ENCODE peak calls at places on chromosomes 7 and 10, in seven cellular contexts. T is vagina, O is SK-N-SH, G is stomach, F is breast epithelium, M is HCT116, N is suprapubic skin. Q is an unnamed sample.

GRCh38 chr10:110918633-110919348 is at the start of gene BBIP1:
- DNase-seq in T (no peak), N (no peak), M (peak; percentile 100), O (peak; percentile 89), F (peak; percentile 94), G (no peak), Q (peak; percentile 99)

GRCh38 chr10:4276151-4276550 is 491.1 kb upstream of the KLF6 start:
- DNase-seq in G (no peak), F (no peak), T (no peak), O (no peak), M (no peak), N (no peak), Q (no peak)

GRCh38 chr7:92925876-92926696 is 89.7 kb upstream of the CDK6 start:
- DNase-seq in O (no peak), T (no peak), M (no peak), N (no peak), F (no peak), G (no peak), Q (no peak)

GRCh38 chr7:38312776-38313175 is 39.3 kb upstream of the TARP start:
- DNase-seq in N (no peak), F (no peak), O (no peak), T (no peak), M (no peak), G (no peak), Q (no peak)

GRCh38 chr7:30771859-30772429 is 727 bp downstream of the MINDY4 start:
- DNase-seq in N (peak; percentile 78), T (no peak), F (no peak), O (peak; percentile 65), M (no peak), G (no peak), Q (no peak)

GRCh38 chr7:2757361-2757903 is 69.4 kb downstream of the AMZ1 start:
- DNase-seq in O (peak; percentile 61), M (peak; percentile 12), G (no peak), N (no peak), T (no peak), F (peak; percentile 73), Q (no peak)

GRCh38 chr7:91780526-91780925 is 100.0 kb downstream of the MTERF1 start:
- DNase-seq in N (no peak), T (no peak), M (no peak), G (no peak), F (no peak), O (no peak), Q (no peak)

GRCh38 chr10:75772153-75772887 is 340.9 kb downstream of the LRMDA start:
- DNase-seq in F (no peak), G (no peak), T (no peak), N (no peak), M (no peak), O (no peak), Q (no peak)

GRCh38 chr7:82319674-82320118 is 123.9 kb downstream of the CACNA2D1 start:
- DNase-seq in T (no peak), N (no peak), M (no peak), O (peak; percentile 83), G (peak; percentile 70), F (no peak), Q (no peak)

GRCh38 chr10:129466703-129467345 is at the start of gene MGMT:
- DNase-seq in T (no peak), G (peak; percentile 98), O (peak; percentile 99), M (peak; percentile 15), F (peak; percentile 96), N (peak; percentile 96), Q (peak; percentile 99)

GRCh38 chr10:111598433-111599059 is 521.7 kb downstream of the ADRA2A start:
- DNase-seq in N (no peak), F (peak; percentile 56), M (peak; percentile 60), T (no peak), G (peak; percentile 32), O (peak; percentile 58), Q (no peak)

GRCh38 chr10:5587151-5588079 is 62.7 kb downstream of the CALML3 start:
- DNase-seq in G (no peak), O (no peak), N (no peak), M (no peak), T (no peak), F (no peak), Q (peak; percentile 66)

GRCh38 chr7:33646992-33647391 is 258.3 kb upstream of the BMPER start:
- DNase-seq in T (no peak), G (no peak), F (no peak), M (no peak), N (no peak), O (no peak), Q (no peak)

GRCh38 chr7:44914992-44915607 is 29.8 kb upstream of the PURB start:
- DNase-seq in N (no peak), T (no peak), G (no peak), F (no peak), O (no peak), M (no peak), Q (no peak)

GRCh38 chr10:33239257-33239656 is 95.2 kb downstream of the NRP1 start:
- DNase-seq in N (no peak), G (no peak), F (no peak), O (no peak), M (no peak), T (no peak), Q (no peak)

GRCh38 chr10:33240265-33240664 is 94.2 kb downstream of the NRP1 start:
- DNase-seq in O (no peak), M (no peak), G (no peak), N (no peak), T (no peak), F (no peak), Q (no peak)

GRCh38 chr10:33240931-33241330 is 93.5 kb downstream of the NRP1 start:
- DNase-seq in G (no peak), T (no peak), M (no peak), O (no peak), F (no peak), N (no peak), Q (no peak)

GRCh38 chr10:33238643-33239042 is 95.8 kb downstream of the NRP1 start:
- DNase-seq in T (no peak), N (no peak), G (no peak), F (no peak), M (no peak), O (no peak), Q (no peak)

DNA sequence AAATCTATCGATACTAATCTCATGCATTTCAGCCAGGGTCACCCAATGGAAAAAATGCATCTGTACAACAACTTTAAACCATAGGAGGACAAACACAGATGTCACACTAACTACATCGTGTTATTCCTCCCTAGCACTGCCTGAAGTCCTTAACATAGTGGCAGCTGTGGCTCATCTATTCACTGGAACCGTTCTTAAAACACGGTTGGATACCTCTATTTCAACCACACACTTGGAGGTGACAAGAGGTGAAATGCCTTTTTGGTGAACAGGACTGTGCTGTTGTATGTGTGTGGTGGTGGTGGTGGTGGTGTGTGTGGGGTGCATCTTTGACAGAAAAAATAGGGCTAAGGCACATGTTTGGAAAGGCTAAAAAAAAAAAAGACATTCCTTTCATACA is 93.1 kb downstream of the NRP1 start:
- DNase-seq in F (no peak), G (no peak), N (no peak), O (no peak), T (no peak), M (no peak), Q (no peak)
- H3K4me1 ChIP-seq in F (no peaks in the 10 kb centered on the region), G (no peaks in the 10 kb centered on the region), N (peaks cover 9% of the 10 kb centered on the region), O (no peaks in the 10 kb centered on the region), T (peaks cover 6% of the 10 kb centered on the region), M (peaks cover 10% of the 10 kb centered on the region), Q (peaks cover 22% of the 10 kb centered on the region)

DNA sequence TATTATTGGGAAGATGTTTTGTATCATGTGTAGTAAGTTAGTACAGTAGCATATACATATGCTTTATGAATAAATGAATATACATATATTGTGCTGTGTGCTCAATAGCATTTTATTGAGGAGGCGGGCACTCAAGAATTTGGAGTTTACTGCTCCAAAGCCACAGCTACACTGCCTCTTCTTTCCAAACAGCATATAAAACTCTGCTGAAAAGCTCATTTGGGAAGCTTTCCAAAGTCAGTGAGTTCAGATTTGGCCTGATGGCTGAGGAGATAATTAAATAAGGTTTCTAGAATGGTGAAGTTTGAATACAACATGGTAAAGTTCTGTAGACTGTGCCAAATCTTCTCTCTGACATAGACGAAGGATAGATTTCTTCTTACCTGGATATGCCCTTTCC is 29.8 kb downstream of the CDK1 start:
- DNase-seq in N (no peak), T (no peak), F (no peak), O (no peak), M (no peak), G (no peak), Q (no peak)
- TF ChIP-seq POLR2AphosphoS5 in N (no peak), T (no peak), F (no peak), O (no peak), M (no peak), G (no peak), Q (no peak)

GRCh38 chr10:17645591-17646345 is 1.8 kb downstream of the STAM start:
- DNase-seq in G (no peak), M (no peak), F (no peak), N (no peak), T (no peak), O (no peak), Q (no peak)
- H3K4me1 ChIP-seq in G (peaks cover 32% of the 10 kb centered on the region), M (peaks cover 18% of the 10 kb centered on the region), F (no peaks in the 10 kb centered on the region), N (peaks cover 41% of the 10 kb centered on the region), T (peaks cover 65% of the 10 kb centered on the region), O (peaks cover 14% of the 10 kb centered on the region), Q (peaks cover 44% of the 10 kb centered on the region)

DNA sequence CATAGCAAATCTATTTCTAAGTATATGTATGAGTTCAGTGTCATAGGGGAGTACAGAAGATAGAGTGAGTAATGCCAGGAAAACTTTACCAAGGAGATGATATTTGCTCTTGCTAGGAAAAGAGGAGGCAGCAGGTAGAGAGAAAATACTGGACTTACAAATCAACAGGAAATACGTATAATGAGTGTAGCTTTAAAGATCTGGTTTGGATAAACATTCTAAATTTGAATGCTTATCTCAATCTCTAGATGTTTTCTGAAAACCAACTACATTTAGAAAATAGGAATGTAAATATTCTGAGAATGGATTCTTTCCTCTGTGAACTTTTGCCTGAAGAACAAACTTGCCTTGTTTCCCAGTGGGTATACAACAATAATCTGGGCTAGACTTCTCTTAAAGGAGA is 46.9 kb upstream of the GNAI1 start:
- DNase-seq in G (no peak), T (no peak), O (no peak), M (no peak), F (no peak), N (no peak), Q (no peak)
- TF ChIP-seq POLR2AphosphoS5 in G (no peak), T (no peak), O (no peak), M (no peak), F (no peak), N (no peak), Q (no peak)

DNA sequence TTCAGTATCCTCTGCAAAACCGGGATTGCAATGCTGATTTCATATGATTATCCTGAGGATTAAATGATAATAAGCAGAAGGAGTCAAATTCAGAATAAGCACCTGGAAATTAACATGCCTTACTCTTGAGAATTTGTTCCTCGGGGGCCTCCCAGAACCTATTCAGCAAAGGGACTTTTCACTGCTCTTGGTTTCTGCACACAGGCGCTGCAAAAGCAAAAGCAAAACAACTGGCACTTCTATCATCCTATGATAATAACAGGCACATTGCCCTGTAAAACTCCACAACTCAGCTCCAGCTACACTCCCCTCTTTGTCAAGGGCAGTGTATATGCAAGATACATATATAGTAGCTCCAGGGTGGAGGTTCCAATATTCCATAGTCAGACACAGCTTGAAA is 120.1 kb upstream of the PTER start:
- DNase-seq in N (no peak), T (no peak), O (no peak), M (no peak), F (no peak), G (no peak), Q (no peak)
- H3K4me1 ChIP-seq in N (no peaks in the 10 kb centered on the region), T (no peaks in the 10 kb centered on the region), O (no peaks in the 10 kb centered on the region), M (no peaks in the 10 kb centered on the region), F (no peaks in the 10 kb centered on the region), G (no peaks in the 10 kb centered on the region), Q (no peaks in the 10 kb centered on the region)

GRCh38 chr10:103894454-103894853 is 23.5 kb downstream of the STN1 start:
- DNase-seq in N (no peak), F (no peak), T (no peak), M (no peak), O (no peak), G (no peak), Q (no peak)
- TF ChIP-seq POLR2AphosphoS5 in N (no peak), F (no peak), T (no peak), M (no peak), O (no peak), G (peak; percentile 18), Q (peak; percentile 6)

Q was measured in spleen.